ENCODE peak calls at places on chromosomes 12 and 14, in ten cellular contexts. B is naive thymus-derived CD4-positive, alpha-beta T cell; S is left lung; J is IMR-90; E is pancreas; Q is heart right ventricle; M is K562; O is psoas muscle; L is heart left ventricle; H is body of pancreas. V is an unnamed sample.

GRCh38 chr14:74216671-74217070 is 22.6 kb upstream of the VSX2 start:
- ATAC-seq in H (no peak), M (no peak), B (no peak), L (no peak), J (no peak), Q (no peak), E (no peak), O (no peak), S (no peak), V (no peak)

GRCh38 chr12:48965447-48965846 is 6.1 kb downstream of the WNT10B start:
- ATAC-seq in Q (no peak), B (no peak), L (no peak), M (peak), H (no peak), O (no peak), E (no peak), J (peak), S (no peak), V (no peak)

GRCh38 chr12:19312637-19313036 is 126.7 kb upstream of the AEBP2 start:
- ATAC-seq in J (no peak), S (peak), M (no peak), H (no peak), B (no peak), L (no peak), O (no peak), Q (no peak), E (no peak), V (no peak)

GRCh38 chr12:2294651-2295475 is 242.1 kb downstream of the CACNA1C start:
- ATAC-seq in J (peak), S (peak), H (peak), L (no peak), E (no peak), B (peak), O (no peak), M (no peak), Q (peak), V (peak)

GRCh38 chr12:62794218-62794583 is 140.7 kb downstream of the PPM1H start:
- ATAC-seq in L (no peak), E (no peak), S (no peak), O (no peak), M (no peak), Q (no peak), H (no peak), B (no peak), J (no peak), V (no peak)

GRCh38 chr12:123905319-123905925 is 67.2 kb downstream of the CCDC92 start:
- ATAC-seq in Q (no peak), H (peak), M (peak), J (peak), S (peak), L (no peak), O (no peak), E (peak), B (peak), V (peak)

GRCh38 chr14:85732031-85732430 is 202.1 kb downstream of the FLRT2 start:
- ATAC-seq in B (no peak), J (no peak), H (no peak), Q (no peak), O (no peak), S (peak), M (no peak), L (no peak), E (no peak), V (no peak)

GRCh38 chr14:103541944-103542544 is 13.0 kb downstream of the TRMT61A start:
- ATAC-seq in Q (no peak), O (no peak), H (no peak), B (no peak), J (no peak), L (no peak), S (peak), M (no peak), E (no peak), V (peak)

GRCh38 chr14:77059276-77059934 is 30.9 kb upstream of the IRF2BPL start:
- ATAC-seq in Q (peak), O (no peak), B (peak), H (peak), M (peak), J (peak), S (peak), L (peak), E (no peak), V (peak)

GRCh38 chr12:90979019-90979418 is 24.0 kb upstream of the CCER1 start:
- ATAC-seq in Q (no peak), E (no peak), J (no peak), O (no peak), H (no peak), S (no peak), L (no peak), B (no peak), M (no peak), V (no peak)
- H3K4me3 ChIP-seq in Q (no peak), E (no peak), J (no peak), O (no peak), H (no peak), S (no peak), L (no peak), B (no peak), M (no peak), V (no peak)

GRCh38 chr14:25134184-25134583 is 84.2 kb upstream of the STXBP6 start:
- ATAC-seq in O (no peak), B (no peak), S (no peak), J (no peak), L (no peak), H (no peak), E (no peak), Q (no peak), M (no peak), V (no peak)

GRCh38 chr14:25132734-25133422 is 82.9 kb upstream of the STXBP6 start:
- ATAC-seq in Q (peak), S (peak), J (peak), B (peak), H (peak), O (peak), E (peak), L (peak), M (peak), V (peak)

GRCh38 chr14:25136811-25137210 is 86.9 kb upstream of the STXBP6 start:
- ATAC-seq in Q (no peak), E (no peak), L (no peak), B (no peak), S (no peak), O (no peak), M (no peak), J (no peak), H (no peak), V (no peak)

GRCh38 chr14:25132094-25132493 is 82.1 kb upstream of the STXBP6 start:
- ATAC-seq in L (no peak), S (no peak), O (no peak), H (no peak), Q (no peak), J (no peak), B (no peak), M (no peak), E (no peak), V (no peak)
- H3K27ac ChIP-seq in L (no peak), S (no peak), O (no peak), H (no peak), Q (no peak), J (no peak), B (no peak), M (no peak), E (no peak), V (no peak)

DNA sequence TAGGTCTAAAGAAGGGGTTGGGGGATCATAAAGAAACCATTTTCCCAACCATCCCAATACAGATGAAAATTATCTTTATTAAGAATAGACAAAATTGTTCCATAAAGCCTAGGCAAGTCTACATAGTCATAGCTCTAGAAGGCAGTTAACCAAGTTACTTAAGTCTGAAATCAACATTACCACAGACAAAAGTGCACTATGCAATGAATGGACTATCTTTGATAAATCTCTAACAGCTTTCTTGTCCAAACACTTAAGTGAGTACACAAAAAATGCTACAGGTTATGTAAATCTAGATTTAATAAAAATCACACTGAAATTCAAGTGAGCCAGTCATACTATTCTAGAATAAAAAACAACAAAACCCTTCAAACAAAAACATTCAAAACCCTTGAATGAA is 87.0 kb upstream of the GPHB5 start:
- ATAC-seq in S (peak), H (no peak), O (no peak), B (no peak), Q (no peak), L (no peak), M (no peak), J (no peak), E (no peak), V (no peak)
- H3K4me3 ChIP-seq in S (no peak), H (no peak), O (no peak), B (no peak), Q (no peak), L (no peak), M (no peak), J (no peak), E (no peak), V (no peak)

GRCh38 chr14:93240678-93241000 is 33.6 kb downstream of the UBR7 start:
- ATAC-seq in O (no peak), L (no peak), Q (no peak), M (no peak), E (no peak), B (no peak), J (no peak), S (no peak), H (no peak), V (no peak)
- H3K27ac ChIP-seq in O (no peak), L (no peak), Q (no peak), M (no peak), E (no peak), B (no peak), J (peak), S (no peak), H (no peak), V (no peak)

DNA sequence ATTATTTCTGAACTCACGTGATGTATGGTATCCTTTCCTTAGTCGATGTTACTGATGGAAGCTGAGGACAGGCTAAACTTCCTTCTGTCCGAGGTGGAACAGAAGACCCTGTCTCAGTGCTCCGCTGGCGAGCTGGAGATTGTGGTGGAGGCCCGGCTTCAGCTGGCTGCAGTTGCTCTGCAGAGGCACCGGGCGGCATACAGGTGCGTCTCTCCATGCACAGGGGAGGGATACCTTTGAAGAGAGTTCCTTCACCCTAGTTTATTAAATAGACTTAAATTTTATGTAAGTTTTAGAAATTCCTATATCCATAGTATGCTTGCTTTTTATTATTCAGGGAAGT is 186.7 kb upstream of the NEDD1 start:
- ATAC-seq in M (peak), H (peak), L (no peak), Q (no peak), S (peak), J (peak), O (no peak), E (no peak), B (peak), V (peak)
- H3K4me3 ChIP-seq in M (no peak), H (no peak), L (peak), Q (peak), S (peak), J (peak), O (peak), E (peak), B (peak), V (peak)

GRCh38 chr14:68145036-68145435 is 325.5 kb downstream of the RAD51B start:
- ATAC-seq in E (peak), S (no peak), B (no peak), Q (no peak), H (no peak), J (no peak), L (no peak), M (no peak), O (no peak), V (no peak)
- H3K27ac ChIP-seq in E (no peak), S (peak), B (no peak), Q (peak), H (peak), J (no peak), L (no peak), M (no peak), O (peak), V (peak)